ENCODE peak calls at places on chromosomes 11 and 22, in eight cellular contexts. O, J, D, U, W, Z, S and X are unnamed samples.

GRCh38 chr11:134537296-134537695 is 125.3 kb upstream of the B3GAT1 start:
- DNase-seq in W (no peak), D (no peak), S (no peak), U (peak; percentile 10), J (no peak), Z (no peak), O (no peak), X (peak; percentile 27)

GRCh38 chr11:64321533-64321932 is 3.6 kb downstream of the PRDX5 start:
- DNase-seq in O (no peak), Z (peak; percentile 77), U (no peak), W (no peak), S (peak; percentile 18), D (no peak), J (peak; percentile 79), X (peak; percentile 75)

GRCh38 chr22:39090426-39091064 is 6.5 kb upstream of the APOBEC3H start:
- DNase-seq in Z (peak; percentile 60), D (peak; percentile 85), O (peak; percentile 28), W (no peak), J (no peak), S (peak; percentile 73), U (no peak), X (no peak)

GRCh38 chr22:37519268-37520195 is at the start of gene CARD10:
- DNase-seq in W (no peak), O (no peak), J (peak; percentile 62), U (no peak), S (peak; percentile 75), D (peak; percentile 25), Z (no peak), X (peak; percentile 85)

GRCh38 chr11:128831781-128832497 is 35.2 kb downstream of the KCNJ1 start:
- DNase-seq in O (no peak), Z (no peak), W (no peak), S (no peak), J (no peak), U (no peak), D (no peak), X (no peak)

GRCh38 chr11:87007938-87008337 is 29.8 kb upstream of the TMEM135 start:
- DNase-seq in O (no peak), D (no peak), Z (no peak), W (no peak), S (no peak), U (no peak), J (no peak), X (no peak)

GRCh38 chr11:1348748-1349073 is 39.3 kb upstream of the TOLLIP start:
- DNase-seq in D (no peak), U (no peak), Z (no peak), O (no peak), W (no peak), J (no peak), S (no peak), X (no peak)

GRCh38 chr22:41929158-41929896 is 2.7 kb upstream of the TNFRSF13C start:
- DNase-seq in U (no peak), J (no peak), O (no peak), W (no peak), S (peak; percentile 19), Z (no peak), D (no peak), X (no peak)

GRCh38 chr11:16853859-16854258 is 115.4 kb downstream of the C11orf58 start:
- DNase-seq in Z (no peak), J (no peak), O (no peak), U (no peak), S (no peak), W (no peak), D (no peak), X (no peak)

GRCh38 chr22:36160499-36160942 is at the start of gene APOL3:
- DNase-seq in S (peak; percentile 94), J (peak; percentile 82), Z (peak; percentile 77), W (peak; percentile 86), O (no peak), D (peak; percentile 48), U (no peak), X (peak; percentile 68)

GRCh38 chr22:38038426-38038825 is 18.8 kb upstream of the PICK1 start:
- DNase-seq in U (peak; percentile 75), S (peak; percentile 29), D (no peak), Z (no peak), J (no peak), O (no peak), W (no peak), X (no peak)

GRCh38 chr11:132621976-132622375 is 910.3 kb downstream of the OPCML start:
- DNase-seq in S (no peak), D (no peak), U (no peak), W (no peak), Z (no peak), J (no peak), O (no peak), X (no peak)

GRCh38 chr11:18010271-18010670 is 2.6 kb downstream of the SERGEF start:
- DNase-seq in W (no peak), S (no peak), J (no peak), Z (no peak), O (no peak), D (no peak), U (no peak), X (no peak)

GRCh38 chr11:81420668-81421550 is 1312.8 kb downstream of the FAM181B start:
- DNase-seq in U (no peak), S (no peak), J (no peak), D (no peak), Z (no peak), W (no peak), O (no peak), X (no peak)

DNA sequence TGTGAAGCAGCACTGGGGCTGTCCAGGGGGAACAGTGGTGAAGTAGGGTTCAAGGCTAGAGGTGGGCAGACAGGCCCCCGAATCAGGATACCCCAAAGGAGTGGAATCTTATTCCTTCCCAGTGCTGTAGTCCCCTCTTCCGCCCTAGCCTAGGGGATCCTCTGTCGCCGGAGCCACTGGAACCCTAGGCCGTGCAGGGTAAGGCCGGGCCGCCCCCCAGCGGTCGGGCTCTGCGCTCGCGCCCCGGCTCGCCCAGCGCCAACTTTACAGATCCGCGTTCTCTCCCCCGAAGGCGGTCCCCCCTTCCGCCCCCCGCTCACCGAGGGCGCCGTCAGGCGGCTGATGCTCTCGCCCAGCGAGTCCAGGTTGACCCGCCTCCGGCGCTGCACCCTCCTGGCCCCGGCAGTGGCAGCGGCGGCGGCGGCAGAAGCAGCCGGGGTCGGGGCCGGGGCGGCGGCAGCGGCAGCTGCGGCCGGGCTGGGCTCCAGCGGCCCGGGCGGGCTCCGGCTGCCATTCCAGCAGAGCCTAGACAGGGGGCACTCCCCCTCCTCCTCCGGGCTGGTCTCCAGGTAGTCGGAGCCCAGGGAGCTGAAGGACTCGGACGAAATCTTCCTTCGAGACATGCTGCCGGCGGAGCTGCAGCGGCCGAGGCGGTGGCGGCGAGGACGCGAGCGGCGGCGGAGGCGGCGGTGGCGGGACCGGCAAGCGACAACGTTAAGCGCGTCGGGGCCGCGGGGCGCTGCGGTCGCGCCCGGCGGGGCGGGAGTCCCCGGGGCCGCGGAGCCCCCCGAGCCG is 646 bp downstream of the GUCY1A2 start:
- DNase-seq in J (no peak), D (no peak), Z (peak; percentile 45), S (peak; percentile 74), W (no peak), O (no peak), U (peak; percentile 64), X (no peak)
- H3K27me3 ChIP-seq in J (peaks cover 23% of the 10 kb centered on the region), D (no peaks in the 10 kb centered on the region), Z (peaks cover 37% of the 10 kb centered on the region), S (no peaks in the 10 kb centered on the region), W (no peaks in the 10 kb centered on the region), O (peaks cover 4% of the 10 kb centered on the region), U (no peaks in the 10 kb centered on the region), X (peaks cover 10% of the 10 kb centered on the region)

GRCh38 chr11:118148240-118148639 is 4.4 kb downstream of the SCN4B start:
- DNase-seq in W (no peak), D (no peak), J (no peak), U (no peak), S (no peak), O (no peak), Z (no peak), X (no peak)

GRCh38 chr11:118149493-118149892 is 3.1 kb downstream of the SCN4B start:
- DNase-seq in O (no peak), U (no peak), J (no peak), D (no peak), Z (no peak), S (no peak), W (no peak), X (no peak)

GRCh38 chr11:118146554-118146953 is 6.1 kb downstream of the SCN4B start:
- DNase-seq in D (no peak), S (no peak), O (no peak), J (no peak), U (no peak), Z (no peak), W (no peak), X (no peak)

GRCh38 chr11:118147502-118147901 is 5.1 kb downstream of the SCN4B start:
- DNase-seq in S (no peak), Z (no peak), W (no peak), J (no peak), O (no peak), U (no peak), D (no peak), X (no peak)

GRCh38 chr11:118148877-118149276 is 3.7 kb downstream of the SCN4B start:
- DNase-seq in U (no peak), O (no peak), S (no peak), W (no peak), Z (no peak), D (no peak), J (no peak), X (no peak)
- H3K27me3 ChIP-seq in U (no peaks in the 10 kb centered on the region), O (no peaks in the 10 kb centered on the region), S (no peaks in the 10 kb centered on the region), W (no peaks in the 10 kb centered on the region), Z (peaks cover 31% of the 10 kb centered on the region), D (peaks cover 25% of the 10 kb centered on the region), J (peaks cover 37% of the 10 kb centered on the region), X (no peaks in the 10 kb centered on the region)

DNA sequence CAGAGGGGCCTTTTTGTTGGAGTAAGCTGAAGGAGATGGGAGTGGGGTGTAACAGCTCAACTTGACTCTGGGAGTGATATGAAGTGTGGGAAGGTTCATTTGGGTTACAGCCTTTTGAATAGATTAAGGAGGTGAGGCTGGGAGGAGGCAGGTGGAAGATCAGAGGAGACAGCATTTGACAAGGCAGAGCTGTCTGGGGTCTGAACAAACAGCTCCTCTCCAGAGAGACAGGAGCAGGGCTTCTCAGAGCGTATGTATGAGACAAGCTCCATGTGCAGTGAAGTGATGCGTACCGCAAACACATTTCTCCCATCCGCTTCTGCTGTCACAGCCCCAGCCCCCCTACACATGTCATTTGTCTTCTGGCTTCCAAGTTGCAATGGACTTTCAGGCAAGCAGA is 137.1 kb upstream of the E2F8 start:
- DNase-seq in U (no peak), Z (no peak), S (no peak), W (no peak), D (no peak), O (no peak), J (no peak), X (no peak)
- H3K27me3 ChIP-seq in U (no peaks in the 10 kb centered on the region), Z (no peaks in the 10 kb centered on the region), S (no peaks in the 10 kb centered on the region), W (no peaks in the 10 kb centered on the region), D (no peaks in the 10 kb centered on the region), O (no peaks in the 10 kb centered on the region), J (no peaks in the 10 kb centered on the region), X (no peaks in the 10 kb centered on the region)

DNA sequence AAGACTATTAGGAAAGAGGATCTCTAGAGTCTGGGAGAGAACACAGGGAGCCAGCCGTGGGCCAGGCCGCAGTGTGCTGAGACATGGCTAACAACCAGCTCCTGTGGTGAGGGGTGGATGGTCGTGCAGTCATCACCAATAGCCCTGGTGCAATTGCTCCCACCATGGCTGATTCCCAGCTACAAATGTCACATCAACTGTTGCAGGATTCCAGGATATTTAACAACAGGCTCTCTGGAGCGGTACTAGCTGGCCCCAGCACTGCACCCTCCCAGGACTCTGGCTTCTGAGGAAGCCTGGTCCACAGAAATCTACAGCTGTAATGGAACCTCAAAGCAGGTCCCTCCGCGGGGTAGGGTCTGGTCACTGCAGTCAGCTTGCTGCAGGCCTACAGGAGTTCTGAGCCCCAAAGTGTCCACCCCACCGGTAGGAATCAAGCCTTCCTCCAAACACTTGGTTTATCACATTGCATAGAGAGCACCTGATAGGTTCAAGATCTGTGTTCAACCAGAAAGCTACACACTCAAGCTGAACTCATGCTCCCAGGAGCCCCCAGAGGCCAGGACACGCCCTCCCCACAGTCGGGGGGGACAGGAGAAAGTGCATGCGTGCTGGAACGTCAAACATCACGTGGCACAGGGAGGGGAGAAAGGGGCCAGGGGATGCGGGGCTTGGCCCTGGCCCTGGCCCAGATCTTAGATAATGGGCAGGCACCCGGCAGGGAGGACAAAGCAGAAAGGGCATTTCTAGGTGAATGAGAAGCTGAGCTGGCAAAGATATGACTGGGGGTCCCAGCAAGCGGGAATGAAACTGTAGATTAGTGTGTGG is 609.0 kb downstream of the TBC1D22A start:
- DNase-seq in U (no peak), J (no peak), D (no peak), Z (peak; percentile 34), S (no peak), W (no peak), O (no peak), X (peak; percentile 34)
- H3K27me3 ChIP-seq in U (no peaks in the 10 kb centered on the region), J (no peaks in the 10 kb centered on the region), D (no peaks in the 10 kb centered on the region), Z (peaks cover 5% of the 10 kb centered on the region), S (no peaks in the 10 kb centered on the region), W (no peaks in the 10 kb centered on the region), O (no peaks in the 10 kb centered on the region), X (no peaks in the 10 kb centered on the region)